ENCODE peak calls at places on chromosomes 16 and 17, in ten cellular contexts. B is GM12865; D is NCI-H1105; C is uterus; G is NCI-H1092 treated with DMSO at 0.1 percent for 48 hours; Q is cardiac fibroblast; N is stimulated activated CD4-positive, alpha-beta T cell treated with anti-CD3 and anti-CD28 coated beads, Interleukin-15, amount 100 ng/mL, for 1 hour; J is Kasumi-1; Y is HS-5; F is colonic mucosa. Z is an unnamed sample.

GRCh38 chr16:56657555-56658430 is at the start of gene MT1F:
- DNase-seq in B (peak; percentile 33), D (peak; percentile 41), C (peak; percentile 36), G (peak; percentile 3), Q (peak; percentile 39), N (peak; percentile 36), J (no peak), Y (no peak), F (peak; percentile 99), Z (peak; percentile 83)

GRCh38 chr17:41483991-41484826 is 3.3 kb upstream of the KRT35 start:
- DNase-seq in B (no peak), D (no peak), C (no peak), G (peak; percentile 57), Q (peak; percentile 13), N (no peak), J (no peak), Y (no peak), F (no peak), Z (no peak)

GRCh38 chr17:17445925-17446665 is 30.7 kb upstream of the MED9 start:
- DNase-seq in B (no peak), D (no peak), C (no peak), G (no peak), Q (peak; percentile 82), N (no peak), J (no peak), Y (peak; percentile 93), F (peak; percentile 36), Z (peak; percentile 62)

GRCh38 chr17:66982011-66982508 is 17.6 kb downstream of the CACNG4 start:
- DNase-seq in B (no peak), D (no peak), C (peak; percentile 27), G (no peak), Q (no peak), N (no peak), J (no peak), Y (no peak), F (no peak), Z (no peak)

GRCh38 chr16:62079236-62079635 is 43.0 kb upstream of the CDH8 start:
- DNase-seq in B (no peak), D (no peak), C (no peak), G (no peak), Q (no peak), N (no peak), J (no peak), Y (no peak), F (no peak), Z (no peak)

GRCh38 chr16:57753448-57754353 is 18.1 kb downstream of the KATNB1 start:
- DNase-seq in B (no peak), D (no peak), C (no peak), G (no peak), Q (no peak), N (no peak), J (no peak), Y (no peak), F (no peak), Z (no peak)

GRCh38 chr16:85556456-85557082 is 56.6 kb upstream of the GSE1 start:
- DNase-seq in B (peak; percentile 81), D (no peak), C (peak; percentile 60), G (no peak), Q (peak; percentile 37), N (no peak), J (peak; percentile 40), Y (no peak), F (peak; percentile 71), Z (peak; percentile 39)

GRCh38 chr17:19287651-19288050 is 50.5 kb downstream of the EPN2 start:
- DNase-seq in B (no peak), D (no peak), C (no peak), G (no peak), Q (no peak), N (no peak), J (no peak), Y (no peak), F (no peak), Z (no peak)

GRCh38 chr17:33260638-33261037 is 32.5 kb downstream of the ASIC2 start:
- DNase-seq in B (no peak), D (no peak), C (no peak), G (peak; percentile 33), Q (no peak), N (no peak), J (no peak), Y (no peak), F (peak; percentile 46), Z (no peak)

GRCh38 chr17:4696432-4696796 is 7.5 kb downstream of the PELP1 start:
- DNase-seq in B (peak; percentile 70), D (no peak), C (no peak), G (no peak), Q (no peak), N (no peak), J (peak; percentile 12), Y (no peak), F (no peak), Z (no peak)

GRCh38 chr16:5330058-5330457 is 232.5 kb upstream of the EEF2KMT start:
- DNase-seq in B (no peak), D (no peak), C (no peak), G (no peak), Q (no peak), N (no peak), J (no peak), Y (no peak), F (no peak), Z (no peak)

GRCh38 chr16:68599586-68599985 is 45.5 kb upstream of the CDH3 start:
- DNase-seq in B (no peak), D (no peak), C (no peak), G (no peak), Q (no peak), N (no peak), J (no peak), Y (no peak), F (no peak), Z (no peak)

GRCh38 chr17:21453144-21453982 is 77.2 kb downstream of the KCNJ12 start:
- DNase-seq in B (no peak), D (no peak), C (no peak), G (no peak), Q (no peak), N (no peak), J (no peak), Y (no peak), F (no peak), Z (no peak)

GRCh38 chr17:31654936-31655335 is 204.1 kb downstream of the COPRS start:
- DNase-seq in B (peak; percentile 46), D (no peak), C (no peak), G (no peak), Q (no peak), N (no peak), J (no peak), Y (no peak), F (no peak), Z (no peak)

GRCh38 chr17:73432624-73433190 is 120.9 kb upstream of the CDC42EP4 start:
- DNase-seq in B (no peak), D (no peak), C (no peak), G (no peak), Q (no peak), N (no peak), J (no peak), Y (no peak), F (no peak), Z (no peak)

Z was measured in DMS153.